ENCODE peak calls at places on chromosomes 3 and 15, in five cellular contexts. One of them, this sample, is unnamed.

GRCh38 chr3:193777524-193777923 is 184.5 kb downstream of the OPA1 start:
- DNase-seq in amygdala: no peak
- DNase-seq in CD8-positive, alpha-beta memory T cell: no peak
- DNase-seq in brain microvascular endothelial cell: no peak
- DNase-seq in GM04504: no peak
- DNase-seq in this sample: no peak

GRCh38 chr15:53747501-53748068 is 11.9 kb downstream of the WDR72 start:
- DNase-seq in brain microvascular endothelial cell: no peak
- DNase-seq in GM04504: no peak
- DNase-seq in amygdala: no peak
- DNase-seq in CD8-positive, alpha-beta memory T cell: no peak
- DNase-seq in this sample: no peak

GRCh38 chr3:27174530-27174929 is 194.7 kb downstream of the NEK10 start:
- DNase-seq in CD8-positive, alpha-beta memory T cell: no peak
- DNase-seq in brain microvascular endothelial cell: no peak
- DNase-seq in amygdala: no peak
- DNase-seq in GM04504: no peak
- DNase-seq in this sample: no peak

GRCh38 chr3:172666873-172667694 is 43.8 kb downstream of the NCEH1 start:
- DNase-seq in GM04504: peak
- DNase-seq in CD8-positive, alpha-beta memory T cell: peak
- DNase-seq in brain microvascular endothelial cell: peak
- DNase-seq in amygdala: peak
- DNase-seq in this sample: peak

GRCh38 chr15:79948095-79948695 is 22.8 kb downstream of the BCL2A1 start:
- DNase-seq in brain microvascular endothelial cell: no peak
- DNase-seq in GM04504: no peak
- DNase-seq in CD8-positive, alpha-beta memory T cell: no peak
- DNase-seq in amygdala: no peak
- DNase-seq in this sample: no peak

GRCh38 chr3:131020122-131020693 is 6.4 kb downstream of the ASTE1 start:
- DNase-seq in brain microvascular endothelial cell: no peak
- DNase-seq in amygdala: no peak
- DNase-seq in CD8-positive, alpha-beta memory T cell: no peak
- DNase-seq in GM04504: no peak
- DNase-seq in this sample: no peak

GRCh38 chr3:196432137-196432879 is at the start of gene UBXN7:
- DNase-seq in amygdala: peak
- DNase-seq in CD8-positive, alpha-beta memory T cell: peak
- DNase-seq in GM04504: peak
- DNase-seq in brain microvascular endothelial cell: peak
- DNase-seq in this sample: peak

GRCh38 chr3:10000686-10001085 is 14.0 kb upstream of the EMC3 start:
- DNase-seq in CD8-positive, alpha-beta memory T cell: no peak
- DNase-seq in GM04504: no peak
- DNase-seq in brain microvascular endothelial cell: no peak
- DNase-seq in amygdala: no peak
- DNase-seq in this sample: no peak

GRCh38 chr3:128878556-128879124 is 780 bp upstream of the ACAD9 start:
- DNase-seq in CD8-positive, alpha-beta memory T cell: no peak
- DNase-seq in brain microvascular endothelial cell: peak
- DNase-seq in amygdala: no peak
- DNase-seq in GM04504: peak
- DNase-seq in this sample: no peak

GRCh38 chr3:106809633-106810460 is 567.4 kb upstream of the CCDC54 start:
- DNase-seq in brain microvascular endothelial cell: peak
- DNase-seq in amygdala: no peak
- DNase-seq in GM04504: no peak
- DNase-seq in CD8-positive, alpha-beta memory T cell: no peak
- DNase-seq in this sample: no peak

GRCh38 chr15:96290679-96291078 is 39.8 kb upstream of the NR2F2 start:
- DNase-seq in amygdala: no peak
- DNase-seq in brain microvascular endothelial cell: no peak
- DNase-seq in CD8-positive, alpha-beta memory T cell: no peak
- DNase-seq in GM04504: no peak
- DNase-seq in this sample: no peak

GRCh38 chr3:171854649-171855305 is 11.6 kb downstream of the TMEM212 start:
- DNase-seq in GM04504: no peak
- DNase-seq in brain microvascular endothelial cell: no peak
- DNase-seq in amygdala: no peak
- DNase-seq in CD8-positive, alpha-beta memory T cell: no peak
- DNase-seq in this sample: no peak

GRCh38 chr3:126866175-126866759 is 116.6 kb upstream of the PLXNA1 start:
- DNase-seq in GM04504: no peak
- DNase-seq in amygdala: no peak
- DNase-seq in brain microvascular endothelial cell: no peak
- DNase-seq in CD8-positive, alpha-beta memory T cell: no peak
- DNase-seq in this sample: no peak

GRCh38 chr15:66253643-66254363 is at the start of gene MEGF11:
- DNase-seq in brain microvascular endothelial cell: no peak
- DNase-seq in amygdala: peak
- DNase-seq in CD8-positive, alpha-beta memory T cell: no peak
- DNase-seq in GM04504: no peak
- DNase-seq in this sample: no peak

GRCh38 chr3:167886690-167887089 is 151.2 kb downstream of the SERPINI1 start:
- DNase-seq in CD8-positive, alpha-beta memory T cell: no peak
- DNase-seq in GM04504: no peak
- DNase-seq in amygdala: no peak
- DNase-seq in brain microvascular endothelial cell: no peak
- DNase-seq in this sample: no peak

GRCh38 chr3:111808439-111808838 is 50.6 kb upstream of the PHLDB2 start:
- DNase-seq in CD8-positive, alpha-beta memory T cell: no peak
- DNase-seq in GM04504: no peak
- DNase-seq in brain microvascular endothelial cell: no peak
- DNase-seq in amygdala: no peak
- DNase-seq in this sample: no peak

GRCh38 chr3:184567924-184568590 is 6.5 kb downstream of the EPHB3 start:
- DNase-seq in amygdala: no peak
- DNase-seq in CD8-positive, alpha-beta memory T cell: no peak
- DNase-seq in brain microvascular endothelial cell: no peak
- DNase-seq in GM04504: no peak
- DNase-seq in this sample: no peak

GRCh38 chr3:38129058-38129457 is 7.9 kb downstream of the ACAA1 start:
- DNase-seq in amygdala: no peak
- DNase-seq in CD8-positive, alpha-beta memory T cell: no peak
- DNase-seq in brain microvascular endothelial cell: no peak
- DNase-seq in GM04504: no peak
- DNase-seq in this sample: no peak

GRCh38 chr15:22258402-22259150 is 178.2 kb downstream of the OR4M2 start:
- DNase-seq in GM04504: no peak
- DNase-seq in amygdala: no peak
- DNase-seq in brain microvascular endothelial cell: no peak
- DNase-seq in CD8-positive, alpha-beta memory T cell: no peak
- DNase-seq in this sample: no peak

GRCh38 chr15:29064290-29064689 is 178.5 kb downstream of the APBA2 start:
- DNase-seq in amygdala: no peak
- DNase-seq in CD8-positive, alpha-beta memory T cell: no peak
- DNase-seq in brain microvascular endothelial cell: no peak
- DNase-seq in GM04504: no peak
- DNase-seq in this sample: no peak

GRCh38 chr15:76286231-76286879 is 24.9 kb downstream of the ETFA start:
- DNase-seq in brain microvascular endothelial cell: no peak
- DNase-seq in CD8-positive, alpha-beta memory T cell: no peak
- DNase-seq in amygdala: no peak
- DNase-seq in GM04504: no peak
- DNase-seq in this sample: no peak

GRCh38 chr3:190883973-190884832 is 21.7 kb upstream of the GMNC start:
- DNase-seq in brain microvascular endothelial cell: peak
- DNase-seq in CD8-positive, alpha-beta memory T cell: no peak
- DNase-seq in amygdala: peak
- DNase-seq in GM04504: peak
- DNase-seq in this sample: no peak

GRCh38 chr3:81709606-81710005 is 51.8 kb downstream of the GBE1 start:
- DNase-seq in amygdala: no peak
- DNase-seq in CD8-positive, alpha-beta memory T cell: no peak
- DNase-seq in GM04504: no peak
- DNase-seq in brain microvascular endothelial cell: no peak
- DNase-seq in this sample: no peak

GRCh38 chr15:68991723-68992122 is 22.8 kb upstream of the NOX5 start:
- DNase-seq in amygdala: no peak
- DNase-seq in brain microvascular endothelial cell: no peak
- DNase-seq in GM04504: no peak
- DNase-seq in CD8-positive, alpha-beta memory T cell: no peak
- DNase-seq in this sample: no peak

GRCh38 chr3:131728898-131729297 is 226.1 kb upstream of the MRPL3 start:
- DNase-seq in amygdala: no peak
- DNase-seq in brain microvascular endothelial cell: no peak
- DNase-seq in GM04504: no peak
- DNase-seq in CD8-positive, alpha-beta memory T cell: no peak
- DNase-seq in this sample: no peak

This sample was measured in activated T-helper 2 cell treated with anti-CD3 and anti-CD28 coated beads, Interferon-gamma antibody, Interleukin-2, Interleukin-4, amounts not matched to agents 10 μg/mL and 5 μg/mL and 100 μg/mL, durations not matched to agents 14 hours and 24 hours and 36 hours.